ENCODE peak calls at places on chromosomes 16 and 17, in ten cellular contexts. W, R, S, I, Q, P, O, C, U and D are unnamed samples.

GRCh38 chr17:51857052-51857593 is 301.4 kb downstream of the CA10 start:
- DNase-seq in Q (no peak), R (no peak), S (no peak), C (peak), O (no peak), U (no peak), I (no peak), P (no peak), W (no peak), D (no peak)

GRCh38 chr17:19386276-19386863 is 620 bp downstream of the MFAP4 start:
- DNase-seq in R (no peak), I (peak), O (peak), P (peak), W (peak), C (peak), U (peak), S (no peak), Q (peak), D (peak)

GRCh38 chr16:11276880-11277593 is 757 bp upstream of the PRM2 start:
- DNase-seq in W (no peak), S (no peak), I (no peak), Q (no peak), C (no peak), P (no peak), R (no peak), U (no peak), O (peak), D (no peak)

GRCh38 chr17:53823341-53824050 is 769 bp downstream of the KIF2B start:
- DNase-seq in C (no peak), I (no peak), P (no peak), Q (no peak), U (no peak), R (no peak), O (no peak), S (no peak), W (no peak), D (no peak)

GRCh38 chr16:6266703-6267102 is 1065.9 kb upstream of the RBFOX1 start:
- DNase-seq in I (no peak), Q (no peak), S (no peak), R (no peak), P (no peak), C (no peak), O (no peak), U (no peak), W (no peak), D (no peak)

GRCh38 chr17:1006054-1006453 is 9.1 kb downstream of the TIMM22 start:
- DNase-seq in O (no peak), U (no peak), W (no peak), S (no peak), Q (no peak), C (no peak), I (no peak), P (no peak), R (no peak), D (no peak)

GRCh38 chr16:67708368-67708771 is 10.7 kb downstream of the GFOD2 start:
- DNase-seq in O (peak), I (no peak), S (no peak), R (no peak), Q (no peak), C (no peak), W (no peak), P (no peak), U (no peak), D (no peak)

GRCh38 chr16:60073376-60073775 is 1339.3 kb upstream of the GOT2 start:
- DNase-seq in U (no peak), C (no peak), O (peak), W (peak), I (no peak), P (no peak), R (no peak), S (no peak), Q (no peak), D (no peak)

GRCh38 chr17:7018331-7018964 is 4.4 kb upstream of the BCL6B start:
- DNase-seq in I (no peak), Q (peak), U (no peak), W (no peak), C (no peak), S (no peak), P (no peak), R (no peak), O (no peak), D (peak)

GRCh38 chr17:5585814-5586558 is 1.7 kb upstream of the NLRP1 start:
- DNase-seq in U (peak), P (no peak), O (peak), S (no peak), C (no peak), W (peak), R (no peak), Q (no peak), I (no peak), D (no peak)

GRCh38 chr17:12261354-12261753 is 240.7 kb downstream of the MAP2K4 start:
- DNase-seq in S (no peak), U (no peak), C (no peak), P (no peak), Q (no peak), R (no peak), W (no peak), I (no peak), O (no peak), D (no peak)

GRCh38 chr16:66476328-66477027 is 49.4 kb downstream of the BEAN1 start:
- DNase-seq in I (no peak), C (no peak), U (peak), P (no peak), Q (no peak), S (peak), O (no peak), W (no peak), R (peak), D (peak)

GRCh38 chr17:30336369-30337171 is 2.7 kb upstream of the TMIGD1 start:
- DNase-seq in I (peak), R (peak), Q (no peak), P (no peak), W (peak), U (peak), O (peak), C (peak), S (peak), D (no peak)

DNA sequence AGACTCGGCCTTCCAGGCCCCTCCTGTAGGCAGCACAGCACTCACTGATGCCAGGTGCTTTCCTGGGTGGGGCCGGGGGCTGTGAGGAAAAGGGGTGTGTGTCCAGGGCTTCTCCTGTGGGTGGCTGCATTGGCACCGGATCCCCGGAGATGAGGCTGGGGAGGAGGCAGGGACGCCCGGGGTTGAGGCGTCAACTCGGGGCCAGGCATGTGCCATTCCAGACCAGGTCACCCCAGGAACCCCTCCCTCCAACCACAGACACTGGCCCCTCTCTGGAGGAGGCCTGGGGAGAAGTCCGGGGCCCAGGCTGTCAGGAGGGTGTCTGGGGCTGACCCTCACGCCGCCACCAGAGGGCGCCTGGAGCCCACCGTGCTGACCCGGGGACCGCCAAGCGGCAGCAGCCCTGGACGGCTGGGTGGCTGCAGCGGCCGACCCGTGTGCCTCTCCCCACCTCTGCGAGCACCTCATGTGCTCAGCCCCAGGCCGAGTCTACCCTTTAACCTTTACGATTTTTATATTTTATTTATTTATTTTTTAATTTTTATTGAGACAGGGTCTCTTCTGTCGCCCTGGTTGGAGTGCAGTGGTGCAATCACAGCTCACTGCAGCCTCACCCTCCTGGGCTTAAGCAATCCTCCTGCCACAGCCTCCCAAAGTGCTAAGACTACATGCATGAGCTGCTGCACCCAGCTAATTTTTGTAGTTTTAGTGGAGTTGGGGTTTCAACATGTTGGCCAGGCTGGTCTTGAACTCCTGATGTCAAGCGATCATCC is 3.2 kb upstream of the METRN start:
- DNase-seq in I (peak), C (peak), S (peak), Q (peak), P (no peak), U (peak), R (peak), W (no peak), O (peak), D (peak)
- TF ChIP-seq CTCF in I (peak), C (peak), S (peak), Q (peak), P (peak), U (peak), R (peak), W (peak), O (peak), D (peak)

GRCh38 chr16:83953796-83954576 is 946 bp downstream of the OSGIN1 start:
- DNase-seq in I (no peak), W (peak), R (no peak), Q (no peak), O (peak), C (peak), P (no peak), S (no peak), U (peak), D (no peak)
- TF ChIP-seq CTCF in I (peak), W (peak), R (no peak), Q (no peak), O (peak), C (peak), P (peak), S (no peak), U (peak), D (peak)

DNA sequence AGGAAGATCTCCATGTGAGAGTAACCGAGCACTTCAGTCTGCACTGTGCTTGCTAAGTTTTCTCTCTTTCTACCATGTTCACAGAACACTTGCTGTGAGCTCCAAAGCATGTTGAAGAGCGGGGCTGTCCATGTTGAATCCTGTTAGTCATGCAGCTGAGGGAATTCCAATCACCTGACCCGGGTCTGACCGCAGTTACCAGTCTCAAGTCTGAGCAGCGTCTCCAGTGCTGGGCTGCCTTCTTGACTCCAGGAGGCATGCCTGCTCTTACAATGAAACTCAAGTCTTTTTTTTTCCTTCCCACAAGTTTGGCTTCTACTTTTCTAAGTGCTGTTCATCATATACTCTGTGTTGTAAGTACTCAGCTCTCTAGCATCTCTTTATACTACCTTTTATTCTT is 44.3 kb downstream of the HOXB1 start:
- DNase-seq in S (no peak), I (no peak), P (peak), R (no peak), W (peak), C (peak), O (peak), Q (no peak), U (peak), D (no peak)
- TF ChIP-seq CTCF in S (no peak), I (no peak), P (peak), R (no peak), W (peak), C (no peak), O (peak), Q (no peak), U (peak), D (no peak)

GRCh38 chr16:84839054-84839453 is 19.3 kb downstream of the CRISPLD2 start:
- DNase-seq in Q (no peak), C (no peak), U (peak), P (no peak), W (peak), R (no peak), O (peak), S (no peak), I (no peak), D (no peak)

GRCh38 chr16:84842516-84843148 is 22.8 kb downstream of the CRISPLD2 start:
- DNase-seq in Q (no peak), O (no peak), S (no peak), R (no peak), U (no peak), P (no peak), I (no peak), C (no peak), W (no peak), D (no peak)

GRCh38 chr16:84841787-84842300 is 22.1 kb downstream of the CRISPLD2 start:
- DNase-seq in W (no peak), I (peak), S (no peak), U (no peak), O (no peak), C (peak), R (peak), P (no peak), Q (no peak), D (no peak)

GRCh38 chr16:84839956-84840355 is 20.2 kb downstream of the CRISPLD2 start:
- DNase-seq in S (no peak), C (peak), O (peak), I (no peak), R (peak), P (no peak), Q (no peak), W (peak), U (peak), D (no peak)

DNA sequence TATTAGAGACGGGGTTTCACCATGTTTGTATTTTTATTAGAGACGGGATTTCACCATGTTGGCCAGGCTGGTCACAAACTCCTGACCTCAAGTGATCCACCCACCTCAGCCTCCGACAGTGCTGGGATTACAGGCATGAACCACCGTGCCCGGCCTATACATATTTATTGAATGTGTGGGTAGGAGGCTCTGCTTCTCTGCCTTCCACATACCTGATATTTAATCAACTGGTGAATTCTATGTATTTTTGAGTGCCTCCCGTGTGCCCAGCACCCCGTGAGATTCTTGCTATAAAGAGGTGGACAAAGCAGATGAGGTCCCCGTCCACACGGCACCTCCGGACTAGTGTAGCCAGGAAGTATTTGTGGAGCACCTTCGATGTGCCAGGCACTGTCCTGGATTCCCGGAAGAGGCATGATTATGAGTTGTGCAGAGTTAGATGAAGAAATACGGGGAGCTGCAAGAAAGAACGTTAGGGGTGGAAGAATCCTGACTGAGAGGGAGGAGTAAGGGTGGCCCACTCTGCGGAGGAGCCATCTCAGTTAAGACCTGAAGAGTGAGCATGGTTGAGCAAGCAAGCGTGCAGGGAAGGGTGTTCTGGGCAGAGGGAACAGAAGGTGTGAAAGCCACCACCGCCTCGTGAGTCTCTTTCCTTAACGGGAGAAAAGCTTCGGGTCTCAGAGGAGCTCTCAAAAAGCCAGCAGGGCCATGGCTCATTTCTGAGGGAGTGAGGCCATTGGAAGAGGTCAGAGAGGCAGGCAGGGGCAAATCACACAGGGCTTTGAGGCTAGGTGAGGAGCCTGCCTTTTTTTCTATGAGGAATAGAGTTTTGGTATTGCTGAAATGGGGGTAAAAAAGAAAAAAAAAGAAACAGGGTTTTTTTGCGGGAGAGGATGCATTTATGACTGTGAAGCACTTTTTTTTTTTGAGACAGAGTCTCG is 21.2 kb downstream of the CRISPLD2 start:
- DNase-seq in U (no peak), R (no peak), I (no peak), O (no peak), W (no peak), P (no peak), S (no peak), Q (no peak), C (no peak), D (no peak)
- TF ChIP-seq CTCF in U (no peak), R (no peak), I (no peak), O (no peak), W (no peak), P (no peak), S (no peak), Q (no peak), C (no peak), D (no peak)